ENCODE peak calls at places on chromosomes 13 and 19, in ten cellular contexts. Z is EL; B is endothelial cell; T is stimulated activated CD4-positive, alpha-beta T cell treated with anti-CD3 and anti-CD28 coated beads, TNF-alpha, amount 100 ng/mL, for 48 hours; X is activated naive CD4-positive, alpha-beta T cell; E is right lobe of liver; N is fibroblast of villous mesenchyme; K is Caki2; H is psoas muscle; G is naive B cell. V is an unnamed sample.

GRCh38 chr13:23867027-23867491 is 22.1 kb downstream of the MIPEP start:
- DNase-seq in Z (peak), B (no peak), T (no peak), X (no peak), E (no peak), N (peak), K (peak), H (no peak), G (no peak), V (peak)

GRCh38 chr19:27822336-27822735 is 1390.6 kb downstream of the UQCRFS1 start:
- DNase-seq in Z (no peak), B (no peak), T (no peak), X (no peak), E (no peak), N (no peak), K (no peak), H (no peak), G (no peak), V (no peak)

GRCh38 chr19:45477713-45478453 is 10.1 kb downstream of the FOSB start:
- DNase-seq in Z (no peak), B (no peak), T (no peak), X (no peak), E (no peak), N (no peak), K (no peak), H (no peak), G (no peak), V (no peak)

GRCh38 chr19:44236384-44236783 is 23.3 kb upstream of the ZNF233 start:
- DNase-seq in Z (no peak), B (no peak), T (no peak), X (no peak), E (no peak), N (no peak), K (no peak), H (no peak), G (no peak), V (no peak)

GRCh38 chr19:42965204-42965603 is 28.2 kb upstream of the PSG7 start:
- DNase-seq in Z (peak), B (no peak), T (no peak), X (no peak), E (no peak), N (peak), K (no peak), H (no peak), G (no peak), V (peak)

GRCh38 chr19:33296473-33297060 is 5.8 kb downstream of the CEBPA start:
- DNase-seq in Z (peak), B (no peak), T (no peak), X (no peak), E (peak), N (peak), K (no peak), H (peak), G (no peak), V (no peak)

GRCh38 chr13:47085346-47085745 is 188.5 kb upstream of the HTR2A start:
- DNase-seq in Z (peak), B (no peak), T (no peak), X (no peak), E (no peak), N (peak), K (no peak), H (no peak), G (no peak), V (no peak)

GRCh38 chr19:30669329-30670010 is 297.3 kb downstream of the ZNF536 start:
- DNase-seq in Z (peak), B (peak), T (peak), X (peak), E (peak), N (peak), K (peak), H (peak), G (peak), V (no peak)

GRCh38 chr19:29651622-29652394 is 13.5 kb upstream of the PLEKHF1 start:
- DNase-seq in Z (no peak), B (no peak), T (no peak), X (no peak), E (no peak), N (no peak), K (no peak), H (no peak), G (no peak), V (no peak)

GRCh38 chr19:48355555-48355954 is 8.2 kb downstream of the TMEM143 start:
- DNase-seq in Z (no peak), B (no peak), T (no peak), X (no peak), E (no peak), N (no peak), K (no peak), H (no peak), G (no peak), V (no peak)

GRCh38 chr13:43445651-43446050 is 341.1 kb downstream of the ENOX1 start:
- DNase-seq in Z (no peak), B (no peak), T (no peak), X (no peak), E (no peak), N (peak), K (no peak), H (no peak), G (no peak), V (no peak)

GRCh38 chr13:46168818-46169217 is 13.2 kb downstream of the LCP1 start:
- DNase-seq in Z (no peak), B (no peak), T (no peak), X (no peak), E (no peak), N (no peak), K (no peak), H (no peak), G (no peak), V (no peak)

GRCh38 chr19:48867119-48867921 is 1.1 kb downstream of the PLEKHA4 start:
- DNase-seq in Z (no peak), B (no peak), T (no peak), X (no peak), E (no peak), N (no peak), K (no peak), H (no peak), G (no peak), V (no peak)

V was measured in HT1080.